ENCODE peak calls at places on chromosomes 7 and 10, in six cellular contexts. One of them, this sample, is unnamed.

GRCh38 chr10:30818010-30818660 is 188.6 kb upstream of the LYZL2 start:
- DNase-seq in IMR-90: peak; percentile 58
- DNase-seq in H9: no peak
- DNase-seq in NCI-H1092: no peak
- DNase-seq in Calu3: peak; percentile 41
- DNase-seq in chondrocyte: no peak
- DNase-seq in this sample: no peak

GRCh38 chr10:15144788-15145187 is 23.7 kb downstream of the NMT2 start:
- DNase-seq in IMR-90: peak; percentile 86
- DNase-seq in H9: no peak
- DNase-seq in NCI-H1092: no peak
- DNase-seq in Calu3: no peak
- DNase-seq in chondrocyte: no peak
- DNase-seq in this sample: no peak

GRCh38 chr10:67925449-67926005 is 41.1 kb downstream of the SIRT1 start:
- DNase-seq in IMR-90: peak; percentile 84
- DNase-seq in H9: no peak
- DNase-seq in NCI-H1092: no peak
- DNase-seq in Calu3: no peak
- DNase-seq in chondrocyte: no peak
- DNase-seq in this sample: no peak

GRCh38 chr10:133060881-133061280 is 26.8 kb upstream of the ADGRA1 start:
- DNase-seq in IMR-90: no peak
- DNase-seq in H9: no peak
- DNase-seq in NCI-H1092: no peak
- DNase-seq in Calu3: no peak
- DNase-seq in chondrocyte: no peak
- DNase-seq in this sample: no peak

GRCh38 chr7:11751807-11752389 is 80.1 kb downstream of the THSD7A start:
- DNase-seq in IMR-90: no peak
- DNase-seq in H9: no peak
- DNase-seq in NCI-H1092: no peak
- DNase-seq in Calu3: no peak
- DNase-seq in chondrocyte: no peak
- DNase-seq in this sample: no peak

GRCh38 chr7:48213226-48213625 is 42.0 kb downstream of the ABCA13 start:
- DNase-seq in IMR-90: peak; percentile 34
- DNase-seq in H9: no peak
- DNase-seq in NCI-H1092: no peak
- DNase-seq in Calu3: no peak
- DNase-seq in chondrocyte: no peak
- DNase-seq in this sample: no peak

GRCh38 chr10:53476650-53477312 is 704.2 kb upstream of the MBL2 start:
- DNase-seq in IMR-90: no peak
- DNase-seq in H9: no peak
- DNase-seq in NCI-H1092: no peak
- DNase-seq in Calu3: no peak
- DNase-seq in chondrocyte: no peak
- DNase-seq in this sample: no peak

GRCh38 chr10:18879284-18879683 is 169.3 kb upstream of the MALRD1 start:
- DNase-seq in IMR-90: no peak
- DNase-seq in H9: no peak
- DNase-seq in NCI-H1092: no peak
- DNase-seq in Calu3: no peak
- DNase-seq in chondrocyte: no peak
- DNase-seq in this sample: no peak

GRCh38 chr10:125409756-125410155 is 249.4 kb upstream of the CTBP2 start:
- DNase-seq in IMR-90: no peak
- DNase-seq in H9: no peak
- DNase-seq in NCI-H1092: no peak
- DNase-seq in Calu3: no peak
- DNase-seq in chondrocyte: no peak
- DNase-seq in this sample: no peak

GRCh38 chr7:100367676-100368613 is 5.3 kb upstream of the PILRA start:
- DNase-seq in IMR-90: no peak
- DNase-seq in H9: no peak
- DNase-seq in NCI-H1092: no peak
- DNase-seq in Calu3: no peak
- DNase-seq in chondrocyte: peak; percentile 42
- DNase-seq in this sample: no peak

GRCh38 chr7:170551-171363 is 21.6 kb upstream of the FAM20C start:
- DNase-seq in IMR-90: no peak
- DNase-seq in H9: no peak
- DNase-seq in NCI-H1092: no peak
- DNase-seq in Calu3: no peak
- DNase-seq in chondrocyte: peak; percentile 79
- DNase-seq in this sample: no peak

GRCh38 chr7:83212883-83213282 is 50.2 kb upstream of the PCLO start:
- DNase-seq in IMR-90: no peak
- DNase-seq in H9: no peak
- DNase-seq in NCI-H1092: no peak
- DNase-seq in Calu3: no peak
- DNase-seq in chondrocyte: no peak
- DNase-seq in this sample: no peak

This sample was measured in prostate gland.